ENCODE peak calls at places on chromosome 1, in five cellular contexts. M is mesothelial cell of epicardium, I is psoas muscle, Z is lower lobe of right lung, E is WTC11. O is an unnamed sample.

GRCh38 chr1:167984886-167985489 is 48.1 kb upstream of the MPC2 start:
- DNase-seq in Z (no peak), E (no peak), I (no peak), M (no peak), O (no peak)

GRCh38 chr1:66552829-66553228 is 18.9 kb downstream of the SGIP1 start:
- DNase-seq in I (peak), E (no peak), M (peak), Z (no peak), O (no peak)

GRCh38 chr1:241821363-241821762 is 26.6 kb upstream of the EXO1 start:
- DNase-seq in E (no peak), I (no peak), M (no peak), Z (no peak), O (no peak)

GRCh38 chr1:59701376-59701775 is 113.4 kb upstream of the HOOK1 start:
- DNase-seq in E (no peak), I (no peak), Z (no peak), M (no peak), O (no peak)

GRCh38 chr1:18944810-18945209 is 11.7 kb downstream of the IFFO2 start:
- DNase-seq in Z (no peak), M (no peak), I (no peak), E (no peak), O (no peak)

GRCh38 chr1:92952714-92953113 is 8.5 kb downstream of the DIPK1A start:
- DNase-seq in I (no peak), E (no peak), Z (no peak), M (no peak), O (no peak)

GRCh38 chr1:98373055-98373454 is 288.5 kb upstream of the SNX7 start:
- DNase-seq in Z (no peak), E (no peak), M (no peak), I (no peak), O (no peak)

GRCh38 chr1:145695781-145696629 is 11.2 kb downstream of the PDZK1 start:
- DNase-seq in M (no peak), Z (no peak), I (no peak), E (no peak), O (no peak)

GRCh38 chr1:38500891-38501290 is 358.7 kb downstream of the RRAGC start:
- DNase-seq in M (no peak), I (no peak), E (no peak), Z (no peak), O (no peak)

GRCh38 chr1:107934573-107934972 is 30.4 kb downstream of the VAV3 start:
- DNase-seq in E (no peak), M (no peak), I (no peak), Z (no peak), O (no peak)

GRCh38 chr1:47231314-47232186 is 475 bp downstream of the TAL1 start:
- DNase-seq in M (no peak), E (no peak), I (no peak), Z (no peak), O (no peak)

GRCh38 chr1:46131727-46132528 is 501 bp downstream of the PIK3R3 start:
- DNase-seq in E (no peak), Z (no peak), M (peak), I (no peak), O (no peak)

GRCh38 chr1:205071801-205072200 is 12.5 kb downstream of the TMEM81 start:
- DNase-seq in E (no peak), M (no peak), I (no peak), Z (no peak), O (peak)

GRCh38 chr1:201019321-201019977 is 4.1 kb downstream of the KIF21B start:
- DNase-seq in E (no peak), Z (peak), M (no peak), I (peak), O (peak)

GRCh38 chr1:203280061-203280460 is 25.3 kb upstream of the BTG2 start:
- DNase-seq in E (no peak), I (no peak), Z (no peak), M (no peak), O (no peak)

GRCh38 chr1:200903793-200904192 is 9.1 kb downstream of the INAVA start:
- DNase-seq in E (no peak), M (no peak), Z (no peak), I (no peak), O (no peak)

GRCh38 chr1:231628207-231628876 is 1.8 kb downstream of the DISC1 start:
- DNase-seq in I (no peak), E (no peak), M (no peak), Z (no peak), O (no peak)

GRCh38 chr1:167715653-167716302 is 6.0 kb upstream of the MPZL1 start:
- DNase-seq in M (no peak), Z (no peak), E (no peak), I (no peak), O (no peak)

GRCh38 chr1:25971044-25971881 is 26.6 kb downstream of the PAFAH2 start:
- DNase-seq in Z (no peak), M (no peak), I (no peak), E (no peak), O (no peak)

GRCh38 chr1:209587778-209588177 is 4.3 kb downstream of the CAMK1G start:
- DNase-seq in M (no peak), E (no peak), I (no peak), Z (no peak), O (no peak)

GRCh38 chr1:229058111-229058551 is 212.8 kb upstream of the RAB4A start:
- DNase-seq in I (no peak), E (no peak), Z (peak), M (no peak), O (no peak)

GRCh38 chr1:41742219-41742618 is 176.5 kb downstream of the HIVEP3 start:
- DNase-seq in I (no peak), E (no peak), Z (no peak), M (no peak), O (no peak)

GRCh38 chr1:119952496-119952895 is 56.2 kb upstream of the ADAM30 start:
- DNase-seq in M (no peak), E (no peak), I (no peak), Z (no peak), O (no peak)

GRCh38 chr1:180912801-180913616 is at the start of gene KIAA1614:
- DNase-seq in E (peak), M (peak), Z (no peak), I (peak), O (peak)

GRCh38 chr1:119815361-119815760 is 4.1 kb upstream of the REG4 start:
- DNase-seq in M (no peak), Z (no peak), I (no peak), E (no peak), O (no peak)

GRCh38 chr1:43619314-43619790 is 30.6 kb upstream of the KDM4A start:
- DNase-seq in M (no peak), Z (peak), I (no peak), E (no peak), O (peak)

GRCh38 chr1:236844499-236845271 is 49.6 kb downstream of the MTR start:
- DNase-seq in Z (no peak), E (no peak), M (no peak), I (no peak), O (no peak)

GRCh38 chr1:114215426-114215825 is 61.8 kb upstream of the SYT6 start:
- DNase-seq in E (no peak), Z (no peak), M (no peak), I (no peak), O (no peak)

GRCh38 chr1:114216431-114217173 is 62.9 kb upstream of the SYT6 start:
- DNase-seq in Z (no peak), M (no peak), E (no peak), I (no peak), O (no peak)

GRCh38 chr1:114222920-114223319 is 69.3 kb upstream of the SYT6 start:
- DNase-seq in Z (no peak), M (no peak), E (no peak), I (no peak), O (no peak)

GRCh38 chr1:114218397-114219237 is 64.9 kb upstream of the SYT6 start:
- DNase-seq in I (no peak), M (no peak), Z (no peak), E (no peak), O (no peak)

DNA sequence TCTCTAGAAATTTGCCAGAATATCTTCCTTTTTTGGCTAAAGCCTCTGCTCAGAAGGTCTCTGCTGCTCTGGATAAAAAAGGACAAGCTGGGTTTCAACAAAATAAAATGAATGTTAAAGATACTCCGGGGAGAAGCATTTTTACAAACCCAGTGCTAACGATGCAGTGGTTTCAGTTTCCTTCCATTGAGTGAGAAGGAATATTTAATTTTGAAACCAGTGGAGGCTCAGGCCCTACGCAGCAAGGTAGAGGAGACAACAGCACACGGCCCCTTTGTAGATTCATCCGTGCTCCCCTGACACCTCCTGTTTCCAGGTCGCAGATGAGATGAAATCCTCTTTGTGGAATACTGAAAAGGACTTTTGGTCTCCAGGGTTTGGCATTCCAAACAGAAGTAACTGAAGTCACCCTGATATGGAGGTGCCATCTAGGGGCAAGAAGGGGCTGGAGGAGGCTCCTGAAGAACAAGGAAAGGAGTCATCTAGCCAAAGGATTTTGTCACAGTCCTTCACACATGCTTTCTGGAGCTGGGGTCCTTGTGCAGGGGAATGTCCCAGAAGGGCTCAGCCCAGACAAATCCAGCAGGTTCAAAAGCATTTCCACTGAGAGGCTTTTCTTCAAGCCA is 65.7 kb upstream of the SYT6 start:
- DNase-seq in Z (no peak), E (no peak), M (no peak), I (no peak), O (no peak)
- TF ChIP-seq CTCF in Z (no peak), E (no peak), M (no peak), I (peak), O (no peak)

GRCh38 chr1:151891515-151891914 is 17.8 kb downstream of the THEM4 start:
- DNase-seq in E (no peak), Z (no peak), M (no peak), I (no peak), O (no peak)

GRCh38 chr1:151887028-151887427 is 22.3 kb downstream of the THEM4 start:
- DNase-seq in I (no peak), M (no peak), E (no peak), Z (no peak), O (no peak)

GRCh38 chr1:151892190-151892589 is 17.1 kb downstream of the THEM4 start:
- DNase-seq in I (no peak), E (no peak), M (no peak), Z (no peak), O (no peak)

GRCh38 chr1:151885479-151885878 is 23.8 kb downstream of the THEM4 start:
- DNase-seq in I (no peak), M (no peak), Z (no peak), E (no peak), O (no peak)

DNA sequence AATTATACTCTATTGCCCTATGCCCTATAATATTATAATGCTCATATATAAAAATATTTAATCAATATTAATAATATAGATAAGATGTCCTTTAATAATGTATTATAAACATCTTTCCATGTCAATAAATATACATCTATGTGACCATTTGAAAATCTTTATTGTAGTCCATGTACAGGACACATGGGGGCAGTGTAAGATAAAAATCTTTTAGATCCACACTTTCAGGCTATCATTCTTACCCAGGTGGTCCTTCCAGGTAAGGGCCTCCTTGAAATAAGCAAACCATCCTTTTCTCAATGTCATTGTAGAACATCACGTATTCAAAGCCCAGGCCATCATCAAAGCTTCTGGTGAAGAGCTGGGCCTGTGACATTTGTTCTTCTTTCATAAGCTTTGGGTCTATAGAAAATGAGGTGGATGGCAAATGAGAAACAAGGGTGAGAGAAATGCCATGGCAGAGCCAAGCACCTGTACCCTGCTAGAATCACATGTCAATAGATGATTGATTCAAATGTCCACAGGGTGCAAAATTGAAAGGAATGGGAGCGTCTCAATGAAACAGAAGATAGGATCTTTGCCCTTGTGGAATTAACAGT is 20.2 kb downstream of the THEM4 start:
- DNase-seq in I (no peak), Z (no peak), M (no peak), E (no peak), O (no peak)
- TF ChIP-seq CTCF in I (peak), Z (peak), M (peak), E (peak), O (no peak)

GRCh38 chr1:1517973-1518620 is 6.1 kb downstream of the ATAD3A start:
- DNase-seq in I (no peak), Z (no peak), E (no peak), M (no peak), O (no peak)
- TF ChIP-seq CTCF in I (no peak), Z (no peak), E (no peak), M (no peak), O (no peak)

GRCh38 chr1:63624911-63625310 is 31.7 kb downstream of the PGM1 start:
- DNase-seq in M (no peak), E (no peak), I (no peak), Z (no peak), O (no peak)
- TF ChIP-seq CTCF in M (peak), E (no peak), I (peak), Z (no peak), O (no peak)